ENCODE peak calls at places on chromosomes 5 and 9, in four cellular contexts. L, W, Y and M are unnamed samples.

GRCh38 chr9:93058357-93059096 is at the start of gene SUSD3:
- DNase-seq in L (peak; percentile 95), W (peak; percentile 86), Y (peak; percentile 54), M (no peak)

GRCh38 chr5:142926549-142926948 is 156.4 kb downstream of the ARHGAP26 start:
- DNase-seq in L (no peak), W (no peak), Y (no peak), M (no peak)

GRCh38 chr5:149645725-149646124 is 64.4 kb downstream of the ARHGEF37 start:
- DNase-seq in L (no peak), W (no peak), Y (no peak), M (no peak)

GRCh38 chr9:113042884-113043657 is 13.5 kb downstream of the ZFP37 start:
- DNase-seq in L (no peak), W (no peak), Y (no peak), M (no peak)

GRCh38 chr5:138961221-138961620 is 86.1 kb upstream of the LRRTM2 start:
- DNase-seq in L (no peak), W (no peak), Y (no peak), M (no peak)

GRCh38 chr9:32348289-32348688 is 36.2 kb upstream of the ACO1 start:
- DNase-seq in L (no peak), W (no peak), Y (no peak), M (no peak)

GRCh38 chr5:134132372-134133212 is 18.1 kb downstream of the TCF7 start:
- DNase-seq in L (peak; percentile 5), W (no peak), Y (no peak), M (peak; percentile 9)

GRCh38 chr5:54446169-54446786 is 9.2 kb upstream of the HSPB3 start:
- DNase-seq in L (no peak), W (no peak), Y (no peak), M (no peak)

GRCh38 chr9:94973491-94973941 is 247.0 kb downstream of the AOPEP start:
- DNase-seq in L (no peak), W (no peak), Y (no peak), M (no peak)

GRCh38 chr5:65811895-65812294 is 89.9 kb downstream of the NLN start:
- DNase-seq in L (no peak), W (no peak), Y (no peak), M (no peak)

GRCh38 chr5:108820983-108821382 is 73.3 kb downstream of the FER start:
- DNase-seq in L (no peak), W (no peak), Y (no peak), M (no peak)

GRCh38 chr5:16502866-16503265 is 37.3 kb upstream of the ZNF622 start:
- DNase-seq in L (no peak), W (no peak), Y (no peak), M (no peak)

GRCh38 chr5:25119654-25120053 is 474.9 kb upstream of the CDH10 start:
- DNase-seq in L (no peak), W (peak; percentile 1), Y (peak; percentile 1), M (no peak)

GRCh38 chr9:136364369-136364748 is 815 bp upstream of the DNLZ start:
- DNase-seq in L (no peak), W (no peak), Y (no peak), M (no peak)

GRCh38 chr9:109088221-109088620 is 31.5 kb downstream of the TMEM245 start:
- DNase-seq in L (no peak), W (no peak), Y (no peak), M (no peak)

GRCh38 chr9:110142253-110142652 is 65.7 kb downstream of the C9orf152 start:
- DNase-seq in L (no peak), W (no peak), Y (no peak), M (no peak)

GRCh38 chr9:134742822-134743221 is 101.2 kb downstream of the COL5A1 start:
- DNase-seq in L (no peak), W (no peak), Y (no peak), M (no peak)

GRCh38 chr9:84283895-84284294 is 56.7 kb downstream of the SLC28A3 start:
- DNase-seq in L (no peak), W (no peak), Y (no peak), M (no peak)

DNA sequence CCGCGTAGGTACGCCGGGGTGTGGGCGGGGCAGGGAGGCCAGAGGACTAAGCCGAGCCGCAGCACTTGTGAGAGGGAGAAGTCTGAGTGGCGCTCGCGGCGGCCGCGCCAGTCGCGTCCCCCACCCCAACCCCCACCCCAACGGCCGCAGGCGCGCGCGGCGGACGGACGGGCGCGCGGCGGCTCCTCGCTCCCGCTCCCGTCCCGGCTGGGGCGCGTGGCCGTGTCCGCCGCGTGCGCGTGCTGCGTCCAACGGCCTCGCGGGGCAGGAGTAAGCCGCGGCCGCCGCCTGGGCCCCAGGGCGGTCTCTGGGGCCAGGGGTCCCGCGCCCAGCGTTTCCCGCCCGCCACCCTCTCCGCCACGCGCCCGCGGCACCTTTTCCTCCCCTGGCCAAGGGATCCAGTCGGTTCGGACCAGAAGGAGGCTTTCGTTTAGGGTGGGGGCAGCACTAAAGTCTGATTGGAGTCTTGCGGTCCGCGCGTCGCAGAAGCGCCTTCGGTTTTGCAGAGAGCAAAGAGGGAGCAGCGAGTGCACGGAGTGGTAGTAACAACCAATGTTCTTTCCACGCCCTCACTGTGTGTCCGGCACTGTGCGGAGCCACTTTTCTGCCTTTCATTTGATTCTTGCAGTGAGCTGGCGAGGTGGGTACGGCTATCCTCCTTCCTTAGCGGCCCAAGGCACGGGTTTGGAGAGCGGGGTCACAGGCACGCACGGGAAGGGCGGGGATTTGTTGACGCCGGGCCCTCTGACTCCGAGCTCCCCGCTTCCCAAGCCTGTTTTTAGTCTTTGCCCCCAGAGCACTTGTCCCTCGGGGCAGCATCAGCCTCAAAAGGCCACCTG is 494 bp downstream of the G3BP1 start:
- DNase-seq in L (no peak), W (no peak), Y (peak; percentile 23), M (peak; percentile 36)
- H3K36me3 ChIP-seq in L (no peaks in the 10 kb centered on the region), W (peaks cover 48% of the 10 kb centered on the region), Y (no peaks in the 10 kb centered on the region), M (no peaks in the 10 kb centered on the region)

GRCh38 chr9:127255692-127256091 is 8.9 kb upstream of the GARNL3 start:
- DNase-seq in L (no peak), W (no peak), Y (no peak), M (no peak)
- H3K27ac ChIP-seq in L (no peak overlapping the region), W (no peak overlapping the region), Y (no peak overlapping the region), M (no peak overlapping the region)

DNA sequence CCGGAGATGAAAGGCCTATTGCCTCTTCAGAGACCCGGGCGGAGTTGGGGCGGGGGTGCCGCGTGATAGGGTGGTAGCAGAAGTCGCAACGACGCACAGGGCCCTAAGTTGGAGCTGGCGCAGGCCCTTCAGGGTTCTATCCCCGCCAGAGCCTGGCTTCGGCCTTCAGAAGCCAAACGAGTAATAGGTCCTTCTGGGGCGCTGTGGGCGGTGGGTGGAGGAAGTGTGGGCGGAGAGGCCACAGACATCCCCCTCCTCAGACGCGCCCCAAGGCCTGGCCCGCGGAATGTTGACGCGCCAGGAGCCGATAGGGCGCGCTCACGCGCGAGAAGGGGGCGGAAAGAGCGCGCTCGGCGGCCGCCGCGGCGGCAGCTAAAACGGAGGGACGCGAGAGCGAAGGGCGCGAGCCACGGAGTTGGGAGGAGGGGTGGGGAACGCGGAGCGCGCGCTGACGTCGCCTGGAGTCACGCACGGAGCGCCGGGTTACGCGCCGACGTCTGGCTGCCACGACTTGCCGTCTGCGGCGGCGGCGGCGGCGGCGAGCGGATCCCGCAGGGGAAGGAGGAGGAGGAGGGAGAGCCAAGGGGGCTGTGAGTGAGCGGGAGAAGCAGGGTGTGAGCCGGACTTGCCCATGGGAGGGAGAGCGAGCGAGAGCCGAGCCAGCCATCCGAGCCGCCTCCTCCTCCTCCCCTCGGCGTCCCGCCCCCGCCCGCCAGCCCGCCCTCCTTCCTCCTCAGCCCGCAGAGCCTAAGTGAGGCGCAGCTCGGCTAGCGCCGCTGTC is 6.4 kb upstream of the PURA start:
- DNase-seq in L (peak; percentile 95), W (peak; percentile 96), Y (peak; percentile 80), M (peak; percentile 88)
- TF ChIP-seq POLR2A in L (peak; percentile 90), W (peak; percentile 90), Y (peak; percentile 81), M (peak; percentile 93)

GRCh38 chr5:177297922-177298321 is 5.6 kb downstream of the RAB24 start:
- DNase-seq in L (no peak), W (no peak), Y (no peak), M (no peak)

GRCh38 chr5:177300971-177301370 is 2.5 kb downstream of the RAB24 start:
- DNase-seq in L (no peak), W (no peak), Y (no peak), M (no peak)

GRCh38 chr5:177301503-177302165 is 1.9 kb downstream of the RAB24 start:
- DNase-seq in L (no peak), W (no peak), Y (no peak), M (no peak)

GRCh38 chr5:177300236-177300880 is 3.2 kb downstream of the RAB24 start:
- DNase-seq in L (peak; percentile 60), W (peak; percentile 79), Y (no peak), M (no peak)

GRCh38 chr5:177299711-177300110 is 3.8 kb downstream of the RAB24 start:
- DNase-seq in L (no peak), W (no peak), Y (no peak), M (no peak)
- H3K36me3 ChIP-seq in L (no peaks in the 10 kb centered on the region), W (peaks cover 58% of the 10 kb centered on the region), Y (no peaks in the 10 kb centered on the region), M (peaks cover 13% of the 10 kb centered on the region)

GRCh38 chr5:1633605-1634336 is 110.0 kb upstream of the LPCAT1 start:
- DNase-seq in L (peak; percentile 88), W (peak; percentile 95), Y (peak; percentile 68), M (peak; percentile 65)
- H3K27ac ChIP-seq in L (peak overlapping the region; percentile 86), W (peak overlapping the region; percentile 76), Y (no peak overlapping the region), M (peak overlapping the region; percentile 91)

DNA sequence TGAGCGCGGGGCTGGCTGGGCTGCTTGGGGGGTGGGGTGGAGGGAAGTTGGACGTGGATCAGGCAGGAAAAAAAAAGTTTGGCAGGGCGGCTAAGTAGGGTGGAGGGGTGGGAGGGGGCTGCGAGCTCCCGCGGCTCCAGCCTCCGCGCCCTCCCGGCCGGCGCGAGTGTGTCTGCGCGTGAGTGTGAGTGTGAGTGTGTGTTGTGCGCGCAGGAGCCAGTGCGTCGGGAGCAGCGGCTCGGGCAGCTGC is 2.0 kb downstream of the SMARCA2 start:
- DNase-seq in L (no peak), W (no peak), Y (no peak), M (no peak)
- TF ChIP-seq POLR2A in L (no peak), W (no peak), Y (no peak), M (no peak)